ENCODE peak calls at places on chromosomes 11 and 22, in six cellular contexts. D is stomach, S is RWPE1, F is NCI-H1930, V is dorsolateral prefrontal cortex, Z is anterior cingulate cortex. W is an unnamed sample.

GRCh38 chr22:25048659-25049657 is 96.4 kb downstream of the KIAA1671 start:
- DNase-seq in Z (peak), D (peak), S (peak), V (peak), F (peak), W (peak)

GRCh38 chr11:47268448-47269001 is 1.4 kb upstream of the MADD start:
- DNase-seq in V (no peak), Z (no peak), S (no peak), D (no peak), F (no peak), W (no peak)

GRCh38 chr11:16356057-16356750 is at the start of gene SOX6:
- DNase-seq in Z (no peak), V (no peak), D (no peak), F (peak), S (no peak), W (peak)

GRCh38 chr11:18981897-18982296 is 42.7 kb upstream of the MRGPRX1 start:
- DNase-seq in S (no peak), V (no peak), F (no peak), D (no peak), Z (no peak), W (no peak)

GRCh38 chr11:73040046-73040445 is 102.1 kb downstream of the FCHSD2 start:
- DNase-seq in S (no peak), D (no peak), Z (peak), F (no peak), V (peak), W (no peak)

GRCh38 chr11:132278801-132279574 is 908.6 kb downstream of the NTM start:
- DNase-seq in F (peak), D (no peak), V (no peak), S (no peak), Z (no peak), W (peak)

GRCh38 chr11:14018441-14018840 is 55.9 kb downstream of the SPON1 start:
- DNase-seq in Z (no peak), S (no peak), D (no peak), F (no peak), V (no peak), W (no peak)

GRCh38 chr11:63764712-63765631 is 3.6 kb downstream of the ZFTA start:
- DNase-seq in S (no peak), F (no peak), D (no peak), V (no peak), Z (no peak), W (no peak)

GRCh38 chr22:17366830-17367229 is 2.4 kb upstream of the CECR2 start:
- DNase-seq in V (no peak), F (peak), Z (peak), S (no peak), D (no peak), W (no peak)

GRCh38 chr11:122645847-122646246 is 9.7 kb upstream of the UBASH3B start:
- DNase-seq in S (no peak), V (no peak), D (no peak), Z (no peak), F (no peak), W (no peak)

GRCh38 chr22:36505998-36506635 is 723 bp downstream of the FOXRED2 start:
- DNase-seq in F (no peak), Z (no peak), V (no peak), S (no peak), D (no peak), W (no peak)

GRCh38 chr11:44874284-44874683 is 76.4 kb downstream of the TP53I11 start:
- DNase-seq in S (no peak), F (no peak), D (no peak), V (no peak), Z (no peak), W (no peak)

GRCh38 chr11:23013509-23013908 is 153.2 kb upstream of the CCDC179 start:
- DNase-seq in D (no peak), Z (no peak), F (no peak), V (no peak), S (no peak), W (no peak)

GRCh38 chr22:23361676-23362075 is 181.4 kb downstream of the BCR start:
- DNase-seq in V (no peak), D (no peak), S (no peak), Z (no peak), F (no peak), W (no peak)

GRCh38 chr11:10490398-10491232 is 35.6 kb downstream of the AMPD3 start:
- DNase-seq in F (peak), Z (peak), V (peak), S (peak), D (peak), W (no peak)

GRCh38 chr11:57303280-57303989 is 21.3 kb downstream of the TNKS1BP1 start:
- DNase-seq in S (no peak), V (no peak), F (no peak), Z (no peak), D (peak), W (peak)

GRCh38 chr11:64123102-64123434 is 42.8 kb downstream of the MACROD1 start:
- DNase-seq in Z (no peak), S (no peak), D (peak), V (no peak), F (no peak), W (peak)

GRCh38 chr11:128195756-128196155 is 391.6 kb downstream of the ETS1 start:
- DNase-seq in D (no peak), F (no peak), V (no peak), S (no peak), Z (no peak), W (no peak)

GRCh38 chr11:561148-562003 is 606 bp downstream of the RASSF7 start:
- DNase-seq in S (peak), D (peak), F (no peak), Z (no peak), V (no peak), W (no peak)

GRCh38 chr11:2748814-2749554 is 49.2 kb upstream of the KCNQ1OT1 start:
- DNase-seq in F (no peak), Z (no peak), V (peak), S (no peak), D (no peak), W (no peak)